ENCODE peak calls at places on chromosomes 3 and 15, in nine cellular contexts. U is H9; N is H4; X is NCI-H1417; L is T1000; E is HEK293T; Y is activated CD8-positive, alpha-beta memory T cell treated with anti-CD3 and anti-CD28 coated beads for 4 hours; G is stimulated activated naive B cell treated with anti-CD40 and anti-IgM and Interleukin-4, amounts not matched to agents 10 μg/mL and 1 μg/mL and 100 μg/mL, for 72 hours; R is frontal cortex. A is an unnamed sample.

GRCh38 chr3:16383864-16384263 is 118.9 kb downstream of the OXNAD1 start:
- DNase-seq in U (no peak), N (no peak), X (no peak), L (no peak), E (no peak), Y (no peak), G (no peak), R (no peak), A (no peak)

GRCh38 chr3:128285042-128285924 is 132.0 kb downstream of the EEFSEC start:
- DNase-seq in U (peak), N (no peak), X (no peak), L (no peak), E (no peak), Y (no peak), G (no peak), R (no peak), A (no peak)

GRCh38 chr3:13539671-13540070 is 9.3 kb upstream of the FBLN2 start:
- DNase-seq in U (peak), N (no peak), X (no peak), L (no peak), E (no peak), Y (no peak), G (no peak), R (no peak), A (no peak)

GRCh38 chr3:56042326-56042951 is 425.8 kb downstream of the ERC2 start:
- DNase-seq in U (no peak), N (peak), X (no peak), L (no peak), E (peak), Y (no peak), G (no peak), R (peak), A (peak)

GRCh38 chr3:157282261-157283191 is 122.6 kb upstream of the CCNL1 start:
- DNase-seq in U (no peak), N (no peak), X (no peak), L (no peak), E (no peak), Y (no peak), G (no peak), R (no peak), A (peak)

GRCh38 chr15:29750754-29751153 is 71.5 kb downstream of the TJP1 start:
- DNase-seq in U (no peak), N (no peak), X (no peak), L (no peak), E (no peak), Y (no peak), G (no peak), R (no peak), A (no peak)

GRCh38 chr15:52295421-52295991 is at the start of gene MYO5C:
- DNase-seq in U (peak), N (no peak), X (peak), L (no peak), E (peak), Y (no peak), G (peak), R (peak), A (no peak)

GRCh38 chr3:15341030-15341726 is 8.8 kb upstream of the SH3BP5 start:
- DNase-seq in U (no peak), N (no peak), X (no peak), L (no peak), E (no peak), Y (no peak), G (no peak), R (no peak), A (no peak)

GRCh38 chr15:42037650-42038049 is 16.8 kb upstream of the PLA2G4E start:
- DNase-seq in U (no peak), N (no peak), X (peak), L (no peak), E (no peak), Y (no peak), G (no peak), R (no peak), A (no peak)

GRCh38 chr3:44992555-44993470 is 16.8 kb downstream of the EXOSC7 start:
- DNase-seq in U (peak), N (peak), X (no peak), L (no peak), E (peak), Y (no peak), G (no peak), R (no peak), A (no peak)

GRCh38 chr15:43285609-43286037 is 18.9 kb upstream of the TGM5 start:
- DNase-seq in U (no peak), N (peak), X (peak), L (peak), E (peak), Y (peak), G (peak), R (peak), A (peak)

GRCh38 chr3:100334340-100335136 is at the start of gene NIT2:
- DNase-seq in U (peak), N (peak), X (peak), L (peak), E (peak), Y (peak), G (peak), R (peak), A (peak)

GRCh38 chr15:63476229-63476632 is 28.2 kb upstream of the USP3 start:
- DNase-seq in U (no peak), N (peak), X (no peak), L (peak), E (no peak), Y (no peak), G (no peak), R (no peak), A (peak)

A was measured in HS-27A.